ENCODE peak calls at places on chromosome 17, in ten cellular contexts. F, J, X, A, T, S, E, Q, L and V are unnamed samples.

GRCh38 chr17:2485543-2485942 is 26.1 kb downstream of the METTL16 start:
- DNase-seq in F (no peak), J (no peak), X (peak; percentile 59), A (no peak), T (no peak), S (no peak), E (no peak), Q (no peak), L (no peak), V (no peak)

GRCh38 chr17:58344047-58344790 is 7.8 kb downstream of the SUPT4H1 start:
- DNase-seq in F (no peak), J (no peak), X (no peak), A (no peak), T (no peak), S (no peak), E (no peak), Q (no peak), L (no peak), V (peak; percentile 71)

GRCh38 chr17:61556224-61557188 is 34.5 kb downstream of the NACA2 start:
- DNase-seq in F (no peak), J (no peak), X (no peak), A (no peak), T (no peak), S (no peak), E (no peak), Q (no peak), L (no peak), V (no peak)

GRCh38 chr17:82729479-82730260 is 5.7 kb upstream of the FN3K start:
- DNase-seq in F (no peak), J (no peak), X (no peak), A (no peak), T (no peak), S (no peak), E (no peak), Q (no peak), L (no peak), V (no peak)

GRCh38 chr17:69142473-69142802 is 743 bp upstream of the ABCA6 start:
- DNase-seq in F (no peak), J (no peak), X (no peak), A (no peak), T (no peak), S (no peak), E (no peak), Q (no peak), L (peak; percentile 15), V (no peak)

GRCh38 chr17:13333661-13334060 is 268.1 kb downstream of the HS3ST3A1 start:
- DNase-seq in F (no peak), J (no peak), X (no peak), A (no peak), T (no peak), S (no peak), E (no peak), Q (no peak), L (no peak), V (no peak)

GRCh38 chr17:1752425-1752941 is 9.4 kb upstream of the SERPINF1 start:
- DNase-seq in F (no peak), J (no peak), X (no peak), A (no peak), T (peak; percentile 45), S (no peak), E (no peak), Q (peak; percentile 85), L (no peak), V (no peak)

GRCh38 chr17:49497147-49498036 is 2.3 kb downstream of the NGFR start:
- DNase-seq in F (no peak), J (no peak), X (peak; percentile 53), A (peak; percentile 86), T (no peak), S (no peak), E (peak; percentile 36), Q (peak; percentile 24), L (no peak), V (peak; percentile 39)

GRCh38 chr17:61744252-61744651 is 119.1 kb downstream of the BRIP1 start:
- DNase-seq in F (no peak), J (no peak), X (no peak), A (no peak), T (no peak), S (no peak), E (no peak), Q (no peak), L (no peak), V (no peak)

GRCh38 chr17:31696184-31696602 is 162.9 kb downstream of the COPRS start:
- DNase-seq in F (peak; percentile 82), J (peak; percentile 96), X (peak; percentile 69), A (peak; percentile 78), T (no peak), S (peak; percentile 82), E (peak; percentile 82), Q (peak; percentile 19), L (peak; percentile 84), V (no peak)

GRCh38 chr17:57835333-57835900 is 14.4 kb downstream of the MRPS23 start:
- DNase-seq in F (no peak), J (no peak), X (no peak), A (no peak), T (no peak), S (no peak), E (no peak), Q (no peak), L (no peak), V (no peak)

GRCh38 chr17:34721326-34721725 is 141.9 kb downstream of the TMEM132E start:
- DNase-seq in F (no peak), J (no peak), X (no peak), A (no peak), T (peak; percentile 27), S (no peak), E (no peak), Q (no peak), L (no peak), V (no peak)

GRCh38 chr17:80889231-80889896 is 102.3 kb upstream of the CHMP6 start:
- DNase-seq in F (no peak), J (no peak), X (no peak), A (no peak), T (no peak), S (no peak), E (no peak), Q (no peak), L (no peak), V (no peak)

GRCh38 chr17:80889897-80890550 is 101.6 kb upstream of the CHMP6 start:
- DNase-seq in F (no peak), J (no peak), X (no peak), A (no peak), T (no peak), S (no peak), E (no peak), Q (no peak), L (no peak), V (no peak)

GRCh38 chr17:80892019-80892855 is 99.4 kb upstream of the CHMP6 start:
- DNase-seq in F (peak; percentile 91), J (peak; percentile 95), X (no peak), A (no peak), T (peak; percentile 91), S (no peak), E (peak; percentile 85), Q (peak; percentile 88), L (peak; percentile 94), V (no peak)

GRCh38 chr17:80891096-80892018 is 100.3 kb upstream of the CHMP6 start:
- DNase-seq in F (peak; percentile 67), J (no peak), X (no peak), A (no peak), T (peak; percentile 96), S (no peak), E (no peak), Q (peak; percentile 89), L (peak; percentile 29), V (no peak)

DNA sequence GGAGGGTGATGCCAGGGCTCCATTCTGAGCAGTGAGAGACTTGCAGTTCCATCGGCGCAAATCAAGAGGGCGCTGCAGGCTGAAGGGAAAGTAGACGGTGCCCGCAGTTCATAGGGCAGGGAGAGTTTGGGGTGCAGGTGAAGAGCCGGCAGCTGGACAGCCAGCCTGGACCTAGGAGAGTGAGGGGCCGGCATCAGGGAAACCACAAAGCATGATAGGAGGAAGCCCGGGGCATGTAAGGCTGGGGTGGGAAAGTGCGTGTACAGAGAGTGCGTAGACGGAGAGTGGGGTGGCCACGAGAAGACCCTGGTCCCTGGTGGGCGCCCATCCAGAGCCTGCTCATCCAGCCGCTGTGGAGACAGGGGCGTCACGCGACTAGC is 101.1 kb upstream of the CHMP6 start:
- DNase-seq in F (no peak), J (no peak), X (no peak), A (no peak), T (no peak), S (no peak), E (no peak), Q (no peak), L (no peak), V (no peak)
- TF ChIP-seq CTCF in F (no peak), J (no peak), X (no peak), A (no peak), T (no peak), S (no peak), E (no peak), Q (no peak), L (no peak), V (no peak)

DNA sequence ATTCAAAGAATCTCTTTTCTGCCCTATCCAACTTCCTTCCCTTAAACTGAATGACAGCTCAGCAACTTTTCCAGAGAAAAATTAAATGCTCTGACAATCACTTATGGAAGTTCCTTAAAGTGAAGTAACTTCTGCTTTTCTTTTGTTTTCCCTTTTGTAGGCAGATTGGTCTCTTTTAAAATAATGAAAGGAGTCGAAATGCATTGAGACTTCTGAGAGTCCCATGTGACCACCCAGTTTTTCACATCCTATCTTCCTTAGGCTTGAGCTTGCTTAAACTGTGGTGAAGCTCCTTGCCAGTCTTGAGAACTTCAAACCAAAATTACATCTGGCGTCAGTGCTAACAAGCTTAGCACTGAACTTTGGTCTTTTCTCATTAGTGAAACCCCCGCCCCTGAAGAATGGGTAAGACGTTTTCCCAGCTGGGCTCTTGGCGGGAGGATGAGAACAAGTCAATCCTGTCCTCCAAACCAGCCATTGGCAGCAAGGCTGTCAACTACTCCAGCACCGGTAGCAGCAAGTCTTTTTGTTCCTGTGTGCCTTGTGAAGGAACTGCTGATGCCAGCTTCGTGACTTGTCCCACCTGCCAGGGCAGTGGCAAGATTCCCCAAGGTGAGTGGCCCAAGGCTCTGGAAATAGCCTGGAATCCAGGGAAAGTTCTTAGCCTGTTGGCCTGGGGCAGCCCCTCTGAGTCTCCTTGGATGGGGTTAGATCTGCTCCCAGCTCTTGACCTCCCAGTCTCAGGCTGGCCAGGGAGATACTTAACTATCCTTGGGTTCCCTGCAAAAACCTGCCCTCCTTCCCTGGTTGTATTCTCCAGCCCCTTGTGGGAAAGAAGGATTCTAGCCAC is 1.2 kb downstream of the TMEM106A start:
- DNase-seq in F (no peak), J (no peak), X (no peak), A (no peak), T (no peak), S (no peak), E (no peak), Q (no peak), L (no peak), V (no peak)
- TF ChIP-seq CTCF in F (no peak), J (no peak), X (no peak), A (no peak), T (no peak), S (no peak), E (no peak), Q (no peak), L (no peak), V (no peak)

GRCh38 chr17:65231086-65231485 is 93.9 kb downstream of the RGS9 start:
- DNase-seq in F (no peak), J (no peak), X (no peak), A (no peak), T (peak; percentile 22), S (no peak), E (no peak), Q (no peak), L (no peak), V (no peak)
- TF ChIP-seq CTCF in F (no peak), J (no peak), X (no peak), A (no peak), T (no peak), S (no peak), E (no peak), Q (no peak), L (no peak), V (no peak)

GRCh38 chr17:64081802-64082799 is 47.8 kb downstream of the ERN1 start:
- DNase-seq in F (peak; percentile 46), J (no peak), X (peak; percentile 78), A (no peak), T (peak; percentile 82), S (no peak), E (no peak), Q (no peak), L (peak; percentile 24), V (no peak)
- TF ChIP-seq CTCF in F (no peak), J (no peak), X (peak; percentile 15), A (no peak), T (no peak), S (no peak), E (no peak), Q (peak; percentile 5), L (peak; percentile 1), V (no peak)